ENCODE peak calls at places on chromosomes 16 and 17, in eight cellular contexts. S is adrenal gland, A is mammary epithelial cell, Z is fibroblast of mammary gland, M is AG04450, U is GM23338, F is cardiac fibroblast, V is breast epithelium. C is an unnamed sample.

GRCh38 chr17:28751600-28752366 is 8.0 kb downstream of the TRAF4 start:
- DNase-seq in S (no peak), A (no peak), Z (no peak), M (no peak), U (no peak), F (no peak), V (no peak), C (no peak)

GRCh38 chr17:77095461-77095860 is 45.3 kb upstream of the SEC14L1 start:
- DNase-seq in S (no peak), A (no peak), Z (no peak), M (no peak), U (no peak), F (no peak), V (no peak), C (no peak)

GRCh38 chr16:52552643-52553042 is 5.7 kb upstream of the TOX3 start:
- DNase-seq in S (no peak), A (no peak), Z (no peak), M (no peak), U (no peak), F (no peak), V (no peak), C (no peak)

GRCh38 chr16:83992624-83993023 is 24.6 kb downstream of the NECAB2 start:
- DNase-seq in S (peak; percentile 56), A (peak; percentile 67), Z (peak; percentile 88), M (peak; percentile 11), U (no peak), F (peak; percentile 84), V (peak; percentile 51), C (peak; percentile 83)

GRCh38 chr16:88936008-88936912 is 40.7 kb downstream of the CBFA2T3 start:
- DNase-seq in S (no peak), A (no peak), Z (no peak), M (no peak), U (no peak), F (no peak), V (no peak), C (no peak)

GRCh38 chr17:74213897-74214386 is 571 bp downstream of the TTYH2 start:
- DNase-seq in S (no peak), A (no peak), Z (no peak), M (no peak), U (peak; percentile 44), F (no peak), V (no peak), C (no peak)

GRCh38 chr17:58388302-58389190 is 28.8 kb downstream of the RNF43 start:
- DNase-seq in S (no peak), A (no peak), Z (peak; percentile 6), M (no peak), U (peak; percentile 39), F (no peak), V (no peak), C (no peak)

GRCh38 chr16:83967838-83968482 is at the start of gene NECAB2:
- DNase-seq in S (no peak), A (no peak), Z (peak; percentile 12), M (no peak), U (peak; percentile 56), F (peak; percentile 14), V (no peak), C (no peak)

GRCh38 chr17:6753006-6753445 is 2.8 kb upstream of the XAF1 start:
- DNase-seq in S (peak; percentile 77), A (peak; percentile 66), Z (peak; percentile 87), M (peak; percentile 20), U (peak; percentile 56), F (peak; percentile 96), V (peak; percentile 83), C (peak; percentile 8)

GRCh38 chr16:381788-382717 is at the start of gene PGAP6:
- DNase-seq in S (peak; percentile 57), A (no peak), Z (no peak), M (no peak), U (peak; percentile 71), F (peak; percentile 25), V (no peak), C (no peak)

GRCh38 chr17:13917635-13918034 is 151.7 kb upstream of the COX10 start:
- DNase-seq in S (no peak), A (no peak), Z (no peak), M (no peak), U (no peak), F (no peak), V (no peak), C (no peak)

GRCh38 chr16:84741351-84741791 is 41.6 kb downstream of the USP10 start:
- DNase-seq in S (peak; percentile 39), A (no peak), Z (peak; percentile 67), M (no peak), U (no peak), F (peak; percentile 48), V (no peak), C (no peak)

GRCh38 chr17:63125987-63126386 is 160.0 kb downstream of the TANC2 start:
- DNase-seq in S (no peak), A (no peak), Z (no peak), M (no peak), U (no peak), F (no peak), V (no peak), C (no peak)

GRCh38 chr17:66187718-66188117 is 4.2 kb downstream of the CEP112 start:
- DNase-seq in S (no peak), A (no peak), Z (no peak), M (no peak), U (no peak), F (no peak), V (no peak), C (no peak)

GRCh38 chr16:74627506-74628220 is 20.7 kb upstream of the GLG1 start:
- DNase-seq in S (peak; percentile 48), A (no peak), Z (peak; percentile 61), M (no peak), U (no peak), F (peak; percentile 54), V (no peak), C (no peak)

GRCh38 chr17:65920996-65921395 is 270.9 kb downstream of the CEP112 start:
- DNase-seq in S (no peak), A (no peak), Z (no peak), M (no peak), U (peak; percentile 4), F (no peak), V (no peak), C (peak; percentile 37)

GRCh38 chr16:4390266-4391260 is 18.9 kb downstream of the VASN start:
- DNase-seq in S (no peak), A (no peak), Z (no peak), M (no peak), U (peak; percentile 74), F (no peak), V (no peak), C (no peak)

GRCh38 chr17:37610971-37611370 is 1.8 kb upstream of the SYNRG start:
- DNase-seq in S (no peak), A (no peak), Z (peak; percentile 11), M (no peak), U (peak; percentile 27), F (no peak), V (no peak), C (no peak)

GRCh38 chr17:29590261-29590978 is 972 bp upstream of the GIT1 start:
- DNase-seq in S (no peak), A (no peak), Z (peak; percentile 78), M (no peak), U (no peak), F (peak; percentile 69), V (no peak), C (peak; percentile 69)

GRCh38 chr16:48146131-48146530 is 9.7 kb downstream of the ABCC12 start:
- DNase-seq in S (no peak), A (no peak), Z (no peak), M (no peak), U (no peak), F (no peak), V (no peak), C (no peak)

GRCh38 chr16:73000020-73000906 is 47.7 kb downstream of the ZFHX3 start:
- DNase-seq in S (no peak), A (peak; percentile 75), Z (peak; percentile 46), M (no peak), U (no peak), F (peak; percentile 41), V (peak; percentile 82), C (no peak)

GRCh38 chr17:29588561-29589411 is 662 bp downstream of the GIT1 start:
- DNase-seq in S (no peak), A (no peak), Z (no peak), M (no peak), U (peak; percentile 63), F (peak; percentile 38), V (no peak), C (no peak)

GRCh38 chr17:17682293-17682736 is 1.1 kb downstream of the RAI1 start:
- DNase-seq in S (peak; percentile 64), A (peak; percentile 49), Z (no peak), M (no peak), U (no peak), F (peak; percentile 36), V (no peak), C (no peak)

GRCh38 chr17:35893751-35894150 is 13.6 kb upstream of the CCL5 start:
- DNase-seq in S (no peak), A (no peak), Z (no peak), M (no peak), U (no peak), F (no peak), V (no peak), C (no peak)
- H3K4me3 ChIP-seq in S (no peak overlapping the region), A (no peak overlapping the region), Z (no peak overlapping the region), M (no peak overlapping the region), U (no peak overlapping the region), F (no peak overlapping the region), V (no peak overlapping the region), C (no peak overlapping the region)

GRCh38 chr16:69395859-69396186 is 10.0 kb upstream of the TERF2 start:
- DNase-seq in S (no peak), A (no peak), Z (no peak), M (no peak), U (no peak), F (no peak), V (no peak), C (no peak)
- H3K4me3 ChIP-seq in S (no peak overlapping the region), A (no peak overlapping the region), Z (no peak overlapping the region), M (no peak overlapping the region), U (no peak overlapping the region), F (no peak overlapping the region), V (no peak overlapping the region), C (no peak overlapping the region)

GRCh38 chr16:69867796-69868565 is 83.2 kb upstream of the CLEC18A start:
- DNase-seq in S (no peak), A (no peak), Z (no peak), M (no peak), U (no peak), F (no peak), V (no peak), C (no peak)

GRCh38 chr16:69865701-69866100 is 85.4 kb upstream of the CLEC18A start:
- DNase-seq in S (no peak), A (no peak), Z (peak; percentile 83), M (peak; percentile 38), U (peak; percentile 37), F (peak; percentile 84), V (no peak), C (peak; percentile 14)

GRCh38 chr16:69860233-69861231 is 90.6 kb upstream of the CLEC18A start:
- DNase-seq in S (no peak), A (no peak), Z (no peak), M (no peak), U (no peak), F (no peak), V (no peak), C (no peak)

GRCh38 chr16:69861276-69862030 is 89.7 kb upstream of the CLEC18A start:
- DNase-seq in S (peak; percentile 70), A (no peak), Z (peak; percentile 43), M (peak; percentile 24), U (no peak), F (peak; percentile 73), V (peak; percentile 34), C (peak; percentile 38)

GRCh38 chr16:69863882-69864281 is 87.3 kb upstream of the CLEC18A start:
- DNase-seq in S (no peak), A (no peak), Z (no peak), M (no peak), U (no peak), F (no peak), V (no peak), C (no peak)
- H3K4me3 ChIP-seq in S (no peak overlapping the region), A (no peak overlapping the region), Z (no peak overlapping the region), M (no peak overlapping the region), U (no peak overlapping the region), F (no peak overlapping the region), V (no peak overlapping the region), C (no peak overlapping the region)

GRCh38 chr17:48601184-48601527 is 3.6 kb downstream of the HOXB6 start:
- DNase-seq in S (no peak), A (no peak), Z (no peak), M (no peak), U (no peak), F (no peak), V (no peak), C (no peak)
- H3K4me3 ChIP-seq in S (no peak overlapping the region), A (no peak overlapping the region), Z (peak overlapping the region; percentile 88), M (no peak overlapping the region), U (no peak overlapping the region), F (no peak overlapping the region), V (no peak overlapping the region), C (no peak overlapping the region)

C was measured in retinal pigment epithelial cell.